ENCODE peak calls at places on chromosomes 6 and 20, in seven cellular contexts. One of them, this sample, is unnamed.

GRCh38 chr20:19876828-19877227 is 118.8 kb downstream of the RIN2 start:
- DNase-seq in LoVo: no peak
- DNase-seq in naive thymus-derived CD8-positive, alpha-beta T cell: no peak
- DNase-seq in activated T-cell treated with anti-CD3 and anti-CD28 coated beads, Interleukin-2, amount 50 U/mL, for 72 hours: no peak
- DNase-seq in Daoy: no peak
- DNase-seq in NCI-H345: no peak
- DNase-seq in activated CD4-positive, alpha-beta T cell treated with anti-CD3 and anti-CD28 coated beads, Interleukin-2, amount 50 U/mL, for 24 hours: no peak
- DNase-seq in this sample: no peak

GRCh38 chr6:34383651-34384304 is 8.7 kb downstream of the NUDT3 start:
- DNase-seq in NCI-H345: no peak
- DNase-seq in LoVo: no peak
- DNase-seq in naive thymus-derived CD8-positive, alpha-beta T cell: no peak
- DNase-seq in activated CD4-positive, alpha-beta T cell treated with anti-CD3 and anti-CD28 coated beads, Interleukin-2, amount 50 U/mL, for 24 hours: no peak
- DNase-seq in activated T-cell treated with anti-CD3 and anti-CD28 coated beads, Interleukin-2, amount 50 U/mL, for 72 hours: no peak
- DNase-seq in Daoy: no peak
- DNase-seq in this sample: no peak

GRCh38 chr20:19423892-19424620 is 211.6 kb downstream of the SLC24A3 start:
- DNase-seq in LoVo: no peak
- DNase-seq in NCI-H345: no peak
- DNase-seq in naive thymus-derived CD8-positive, alpha-beta T cell: no peak
- DNase-seq in activated CD4-positive, alpha-beta T cell treated with anti-CD3 and anti-CD28 coated beads, Interleukin-2, amount 50 U/mL, for 24 hours: no peak
- DNase-seq in activated T-cell treated with anti-CD3 and anti-CD28 coated beads, Interleukin-2, amount 50 U/mL, for 72 hours: no peak
- DNase-seq in Daoy: no peak
- DNase-seq in this sample: no peak

GRCh38 chr6:106981901-106982300 is 7.4 kb upstream of the CD24 start:
- DNase-seq in Daoy: no peak
- DNase-seq in activated T-cell treated with anti-CD3 and anti-CD28 coated beads, Interleukin-2, amount 50 U/mL, for 72 hours: no peak
- DNase-seq in LoVo: no peak
- DNase-seq in activated CD4-positive, alpha-beta T cell treated with anti-CD3 and anti-CD28 coated beads, Interleukin-2, amount 50 U/mL, for 24 hours: no peak
- DNase-seq in NCI-H345: no peak
- DNase-seq in naive thymus-derived CD8-positive, alpha-beta T cell: no peak
- DNase-seq in this sample: no peak

GRCh38 chr20:32976746-32977145 is 27.5 kb downstream of the SUN5 start:
- DNase-seq in LoVo: no peak
- DNase-seq in activated T-cell treated with anti-CD3 and anti-CD28 coated beads, Interleukin-2, amount 50 U/mL, for 72 hours: no peak
- DNase-seq in NCI-H345: no peak
- DNase-seq in activated CD4-positive, alpha-beta T cell treated with anti-CD3 and anti-CD28 coated beads, Interleukin-2, amount 50 U/mL, for 24 hours: no peak
- DNase-seq in Daoy: no peak
- DNase-seq in naive thymus-derived CD8-positive, alpha-beta T cell: peak
- DNase-seq in this sample: no peak

GRCh38 chr20:44104807-44105517 is 82.0 kb downstream of the JPH2 start:
- DNase-seq in activated CD4-positive, alpha-beta T cell treated with anti-CD3 and anti-CD28 coated beads, Interleukin-2, amount 50 U/mL, for 24 hours: no peak
- DNase-seq in NCI-H345: peak
- DNase-seq in LoVo: peak
- DNase-seq in activated T-cell treated with anti-CD3 and anti-CD28 coated beads, Interleukin-2, amount 50 U/mL, for 72 hours: no peak
- DNase-seq in Daoy: peak
- DNase-seq in naive thymus-derived CD8-positive, alpha-beta T cell: no peak
- DNase-seq in this sample: no peak

GRCh38 chr20:38134427-38135281 is 30.4 kb downstream of the TGM2 start:
- DNase-seq in Daoy: peak
- DNase-seq in LoVo: peak
- DNase-seq in naive thymus-derived CD8-positive, alpha-beta T cell: peak
- DNase-seq in activated T-cell treated with anti-CD3 and anti-CD28 coated beads, Interleukin-2, amount 50 U/mL, for 72 hours: no peak
- DNase-seq in NCI-H345: no peak
- DNase-seq in activated CD4-positive, alpha-beta T cell treated with anti-CD3 and anti-CD28 coated beads, Interleukin-2, amount 50 U/mL, for 24 hours: no peak
- DNase-seq in this sample: no peak

GRCh38 chr6:52539607-52540006 is 37.3 kb downstream of the TRAM2 start:
- DNase-seq in naive thymus-derived CD8-positive, alpha-beta T cell: no peak
- DNase-seq in LoVo: no peak
- DNase-seq in activated CD4-positive, alpha-beta T cell treated with anti-CD3 and anti-CD28 coated beads, Interleukin-2, amount 50 U/mL, for 24 hours: no peak
- DNase-seq in Daoy: peak
- DNase-seq in activated T-cell treated with anti-CD3 and anti-CD28 coated beads, Interleukin-2, amount 50 U/mL, for 72 hours: no peak
- DNase-seq in NCI-H345: no peak
- DNase-seq in this sample: no peak

GRCh38 chr20:12166053-12166717 is 248.5 kb downstream of the BTBD3 start:
- DNase-seq in activated T-cell treated with anti-CD3 and anti-CD28 coated beads, Interleukin-2, amount 50 U/mL, for 72 hours: no peak
- DNase-seq in LoVo: no peak
- DNase-seq in Daoy: peak
- DNase-seq in NCI-H345: no peak
- DNase-seq in activated CD4-positive, alpha-beta T cell treated with anti-CD3 and anti-CD28 coated beads, Interleukin-2, amount 50 U/mL, for 24 hours: no peak
- DNase-seq in naive thymus-derived CD8-positive, alpha-beta T cell: no peak
- DNase-seq in this sample: no peak

GRCh38 chr6:70241991-70242420 is 60.9 kb downstream of the COL9A1 start:
- DNase-seq in LoVo: no peak
- DNase-seq in Daoy: no peak
- DNase-seq in NCI-H345: peak
- DNase-seq in naive thymus-derived CD8-positive, alpha-beta T cell: no peak
- DNase-seq in activated T-cell treated with anti-CD3 and anti-CD28 coated beads, Interleukin-2, amount 50 U/mL, for 72 hours: no peak
- DNase-seq in activated CD4-positive, alpha-beta T cell treated with anti-CD3 and anti-CD28 coated beads, Interleukin-2, amount 50 U/mL, for 24 hours: no peak
- DNase-seq in this sample: no peak

GRCh38 chr20:22080985-22081384 is 375.5 kb downstream of the PAX1 start:
- DNase-seq in activated CD4-positive, alpha-beta T cell treated with anti-CD3 and anti-CD28 coated beads, Interleukin-2, amount 50 U/mL, for 24 hours: no peak
- DNase-seq in Daoy: no peak
- DNase-seq in NCI-H345: no peak
- DNase-seq in LoVo: no peak
- DNase-seq in activated T-cell treated with anti-CD3 and anti-CD28 coated beads, Interleukin-2, amount 50 U/mL, for 72 hours: no peak
- DNase-seq in naive thymus-derived CD8-positive, alpha-beta T cell: no peak
- DNase-seq in this sample: no peak

GRCh38 chr6:115706324-115706723 is 354.4 kb downstream of the FRK start:
- DNase-seq in activated T-cell treated with anti-CD3 and anti-CD28 coated beads, Interleukin-2, amount 50 U/mL, for 72 hours: no peak
- DNase-seq in activated CD4-positive, alpha-beta T cell treated with anti-CD3 and anti-CD28 coated beads, Interleukin-2, amount 50 U/mL, for 24 hours: no peak
- DNase-seq in NCI-H345: no peak
- DNase-seq in Daoy: no peak
- DNase-seq in naive thymus-derived CD8-positive, alpha-beta T cell: no peak
- DNase-seq in LoVo: no peak
- DNase-seq in this sample: no peak

GRCh38 chr20:50594591-50595432 is 84.6 kb downstream of the PTPN1 start:
- DNase-seq in naive thymus-derived CD8-positive, alpha-beta T cell: no peak
- DNase-seq in NCI-H345: no peak
- DNase-seq in Daoy: no peak
- DNase-seq in LoVo: no peak
- DNase-seq in activated CD4-positive, alpha-beta T cell treated with anti-CD3 and anti-CD28 coated beads, Interleukin-2, amount 50 U/mL, for 24 hours: no peak
- DNase-seq in activated T-cell treated with anti-CD3 and anti-CD28 coated beads, Interleukin-2, amount 50 U/mL, for 72 hours: no peak
- DNase-seq in this sample: no peak